ENCODE peak calls at places on chromosomes 13 and 19, in nine cellular contexts. One of them, this sample, is unnamed.

GRCh38 chr19:15563325-15563794 is 51.7 kb upstream of the CYP4F8 start:
- DNase-seq in fibroblast of lung: no peak
- DNase-seq in left ventricle myocardium inferior: peak; percentile 36
- DNase-seq in colonic mucosa: peak; percentile 67
- DNase-seq in testis: peak; percentile 77
- DNase-seq in A549: no peak
- DNase-seq in right lobe of liver: peak; percentile 75
- DNase-seq in MM.1S: no peak
- DNase-seq in CD8-positive, alpha-beta T cell: no peak
- DNase-seq in this sample: no peak

GRCh38 chr13:45775401-45775963 is 73.4 kb downstream of the CBY2 start:
- DNase-seq in left ventricle myocardium inferior: no peak
- DNase-seq in colonic mucosa: no peak
- DNase-seq in testis: no peak
- DNase-seq in MM.1S: no peak
- DNase-seq in right lobe of liver: no peak
- DNase-seq in CD8-positive, alpha-beta T cell: no peak
- DNase-seq in fibroblast of lung: no peak
- DNase-seq in A549: no peak
- DNase-seq in this sample: no peak

GRCh38 chr13:22062478-22063205 is 391.8 kb downstream of the FGF9 start:
- DNase-seq in fibroblast of lung: peak; percentile 3
- DNase-seq in colonic mucosa: no peak
- DNase-seq in right lobe of liver: no peak
- DNase-seq in CD8-positive, alpha-beta T cell: no peak
- DNase-seq in A549: no peak
- DNase-seq in left ventricle myocardium inferior: no peak
- DNase-seq in testis: no peak
- DNase-seq in MM.1S: no peak
- DNase-seq in this sample: no peak

GRCh38 chr19:35911790-35912189 is 3.7 kb upstream of the TYROBP start:
- DNase-seq in fibroblast of lung: no peak
- DNase-seq in colonic mucosa: no peak
- DNase-seq in left ventricle myocardium inferior: no peak
- DNase-seq in CD8-positive, alpha-beta T cell: no peak
- DNase-seq in right lobe of liver: peak; percentile 80
- DNase-seq in MM.1S: no peak
- DNase-seq in testis: no peak
- DNase-seq in A549: no peak
- DNase-seq in this sample: no peak

GRCh38 chr13:39616087-39616694 is 13.2 kb upstream of the LHFPL6 start:
- DNase-seq in right lobe of liver: no peak
- DNase-seq in fibroblast of lung: peak; percentile 79
- DNase-seq in A549: peak; percentile 53
- DNase-seq in left ventricle myocardium inferior: no peak
- DNase-seq in testis: peak; percentile 64
- DNase-seq in CD8-positive, alpha-beta T cell: peak; percentile 13
- DNase-seq in colonic mucosa: peak; percentile 49
- DNase-seq in MM.1S: peak; percentile 51
- DNase-seq in this sample: peak; percentile 58

GRCh38 chr19:15161028-15161984 is 39.5 kb downstream of the NOTCH3 start:
- DNase-seq in testis: peak; percentile 35
- DNase-seq in A549: peak; percentile 55
- DNase-seq in MM.1S: peak; percentile 73
- DNase-seq in colonic mucosa: no peak
- DNase-seq in fibroblast of lung: no peak
- DNase-seq in left ventricle myocardium inferior: no peak
- DNase-seq in CD8-positive, alpha-beta T cell: no peak
- DNase-seq in right lobe of liver: no peak
- DNase-seq in this sample: no peak

GRCh38 chr13:46684287-46685001 is 112.5 kb downstream of the ESD start:
- DNase-seq in MM.1S: no peak
- DNase-seq in testis: no peak
- DNase-seq in left ventricle myocardium inferior: no peak
- DNase-seq in A549: no peak
- DNase-seq in CD8-positive, alpha-beta T cell: no peak
- DNase-seq in colonic mucosa: no peak
- DNase-seq in fibroblast of lung: peak; percentile 20
- DNase-seq in right lobe of liver: no peak
- DNase-seq in this sample: no peak

GRCh38 chr13:62119739-62120700 is 704.4 kb upstream of the PCDH20 start:
- DNase-seq in testis: no peak
- DNase-seq in right lobe of liver: no peak
- DNase-seq in A549: peak; percentile 1
- DNase-seq in MM.1S: peak; percentile 35
- DNase-seq in CD8-positive, alpha-beta T cell: no peak
- DNase-seq in colonic mucosa: no peak
- DNase-seq in fibroblast of lung: peak; percentile 47
- DNase-seq in left ventricle myocardium inferior: no peak
- DNase-seq in this sample: no peak

GRCh38 chr19:16327501-16327900 is 2.9 kb downstream of the KLF2 start:
- DNase-seq in CD8-positive, alpha-beta T cell: no peak
- DNase-seq in colonic mucosa: no peak
- DNase-seq in A549: no peak
- DNase-seq in fibroblast of lung: no peak
- DNase-seq in testis: no peak
- DNase-seq in right lobe of liver: no peak
- DNase-seq in left ventricle myocardium inferior: no peak
- DNase-seq in MM.1S: peak; percentile 76
- DNase-seq in this sample: no peak

GRCh38 chr13:82330499-82330898 is 1551.8 kb downstream of the SLITRK1 start:
- DNase-seq in MM.1S: peak; percentile 38
- DNase-seq in right lobe of liver: no peak
- DNase-seq in testis: peak; percentile 21
- DNase-seq in A549: no peak
- DNase-seq in colonic mucosa: no peak
- DNase-seq in left ventricle myocardium inferior: no peak
- DNase-seq in CD8-positive, alpha-beta T cell: no peak
- DNase-seq in fibroblast of lung: peak; percentile 5
- DNase-seq in this sample: no peak

GRCh38 chr19:28020631-28021315 is 1192.2 kb downstream of the UQCRFS1 start:
- DNase-seq in CD8-positive, alpha-beta T cell: no peak
- DNase-seq in fibroblast of lung: no peak
- DNase-seq in left ventricle myocardium inferior: no peak
- DNase-seq in colonic mucosa: no peak
- DNase-seq in testis: no peak
- DNase-seq in A549: no peak
- DNase-seq in right lobe of liver: no peak
- DNase-seq in MM.1S: no peak
- DNase-seq in this sample: no peak

GRCh38 chr13:102845630-102846260 is at the start of gene ERCC5:
- DNase-seq in colonic mucosa: peak; percentile 94
- DNase-seq in right lobe of liver: peak; percentile 96
- DNase-seq in MM.1S: peak; percentile 97
- DNase-seq in testis: peak; percentile 93
- DNase-seq in A549: peak; percentile 28
- DNase-seq in fibroblast of lung: peak; percentile 96
- DNase-seq in left ventricle myocardium inferior: peak; percentile 92
- DNase-seq in CD8-positive, alpha-beta T cell: peak; percentile 94
- DNase-seq in this sample: peak; percentile 88

GRCh38 chr13:20981370-20982095 is 79.0 kb upstream of the XPO4 start:
- DNase-seq in fibroblast of lung: no peak
- DNase-seq in right lobe of liver: no peak
- DNase-seq in CD8-positive, alpha-beta T cell: no peak
- DNase-seq in A549: no peak
- DNase-seq in testis: no peak
- DNase-seq in colonic mucosa: no peak
- DNase-seq in MM.1S: no peak
- DNase-seq in left ventricle myocardium inferior: no peak
- DNase-seq in this sample: no peak

GRCh38 chr13:20983386-20983785 is 78.0 kb downstream of the LATS2 start:
- DNase-seq in A549: no peak
- DNase-seq in fibroblast of lung: no peak
- DNase-seq in right lobe of liver: no peak
- DNase-seq in testis: no peak
- DNase-seq in CD8-positive, alpha-beta T cell: no peak
- DNase-seq in left ventricle myocardium inferior: no peak
- DNase-seq in colonic mucosa: no peak
- DNase-seq in MM.1S: no peak
- DNase-seq in this sample: no peak

GRCh38 chr13:20977394-20977793 is 74.8 kb upstream of the XPO4 start:
- DNase-seq in testis: no peak
- DNase-seq in A549: no peak
- DNase-seq in colonic mucosa: no peak
- DNase-seq in fibroblast of lung: no peak
- DNase-seq in left ventricle myocardium inferior: no peak
- DNase-seq in right lobe of liver: no peak
- DNase-seq in CD8-positive, alpha-beta T cell: no peak
- DNase-seq in MM.1S: peak; percentile 16
- DNase-seq in this sample: no peak

GRCh38 chr13:20980899-20981298 is 78.4 kb upstream of the XPO4 start:
- DNase-seq in CD8-positive, alpha-beta T cell: no peak
- DNase-seq in A549: no peak
- DNase-seq in right lobe of liver: no peak
- DNase-seq in colonic mucosa: no peak
- DNase-seq in fibroblast of lung: no peak
- DNase-seq in testis: no peak
- DNase-seq in MM.1S: no peak
- DNase-seq in left ventricle myocardium inferior: no peak
- DNase-seq in this sample: no peak

DNA sequence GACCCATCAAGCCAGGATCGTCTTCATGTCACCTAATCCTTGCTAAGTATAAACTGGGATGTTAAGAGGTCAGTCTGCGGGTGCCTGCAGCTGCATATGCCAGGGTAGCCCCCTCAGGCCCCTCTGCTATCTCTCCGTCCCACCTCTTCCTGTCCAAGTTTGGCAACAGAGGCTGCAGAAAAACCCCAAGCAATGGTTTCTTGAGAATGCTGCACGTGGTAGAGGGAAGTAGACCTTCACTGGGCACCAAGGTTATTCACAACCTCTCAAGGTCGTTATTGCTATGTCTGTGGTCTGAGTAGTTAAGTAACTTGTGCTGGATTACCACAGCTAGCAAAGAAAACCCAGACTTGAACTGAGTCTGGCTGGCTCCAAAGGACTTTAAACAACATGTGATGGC is 77.9 kb upstream of the XPO4 start:
- DNase-seq in A549: no peak
- DNase-seq in MM.1S: no peak
- DNase-seq in fibroblast of lung: no peak
- DNase-seq in colonic mucosa: no peak
- DNase-seq in testis: no peak
- DNase-seq in left ventricle myocardium inferior: no peak
- DNase-seq in CD8-positive, alpha-beta T cell: no peak
- DNase-seq in right lobe of liver: no peak
- DNase-seq in this sample: no peak
- H3K27ac ChIP-seq in A549: no peak overlapping the region
- H3K27ac ChIP-seq in MM.1S: no peak overlapping the region
- H3K27ac ChIP-seq in fibroblast of lung: no peak overlapping the region
- H3K27ac ChIP-seq in colonic mucosa: no peak overlapping the region
- H3K27ac ChIP-seq in testis: no peak overlapping the region
- H3K27ac ChIP-seq in left ventricle myocardium inferior: no peak overlapping the region
- H3K27ac ChIP-seq in CD8-positive, alpha-beta T cell: no peak overlapping the region
- H3K27ac ChIP-seq in right lobe of liver: no peak overlapping the region
- H3K27ac ChIP-seq in this sample: no peak overlapping the region

GRCh38 chr19:33676999-33677665 is 55.4 kb downstream of the CHST8 start:
- DNase-seq in right lobe of liver: no peak
- DNase-seq in fibroblast of lung: no peak
- DNase-seq in MM.1S: no peak
- DNase-seq in testis: no peak
- DNase-seq in CD8-positive, alpha-beta T cell: no peak
- DNase-seq in A549: no peak
- DNase-seq in colonic mucosa: no peak
- DNase-seq in left ventricle myocardium inferior: no peak
- DNase-seq in this sample: peak; percentile 18

GRCh38 chr19:33677745-33678426 is 56.1 kb downstream of the CHST8 start:
- DNase-seq in MM.1S: no peak
- DNase-seq in fibroblast of lung: no peak
- DNase-seq in CD8-positive, alpha-beta T cell: no peak
- DNase-seq in right lobe of liver: peak; percentile 12
- DNase-seq in left ventricle myocardium inferior: no peak
- DNase-seq in colonic mucosa: no peak
- DNase-seq in testis: no peak
- DNase-seq in A549: no peak
- DNase-seq in this sample: peak; percentile 6

GRCh38 chr19:33681081-33681680 is 59.4 kb downstream of the CHST8 start:
- DNase-seq in A549: no peak
- DNase-seq in CD8-positive, alpha-beta T cell: no peak
- DNase-seq in MM.1S: no peak
- DNase-seq in testis: no peak
- DNase-seq in right lobe of liver: peak; percentile 42
- DNase-seq in left ventricle myocardium inferior: no peak
- DNase-seq in colonic mucosa: no peak
- DNase-seq in fibroblast of lung: no peak
- DNase-seq in this sample: no peak

GRCh38 chr19:33679696-33680095 is 57.9 kb downstream of the CHST8 start:
- DNase-seq in left ventricle myocardium inferior: no peak
- DNase-seq in CD8-positive, alpha-beta T cell: no peak
- DNase-seq in fibroblast of lung: no peak
- DNase-seq in testis: no peak
- DNase-seq in A549: no peak
- DNase-seq in colonic mucosa: no peak
- DNase-seq in MM.1S: no peak
- DNase-seq in right lobe of liver: peak; percentile 16
- DNase-seq in this sample: peak; percentile 25

GRCh38 chr19:33678796-33679195 is 57.0 kb downstream of the CHST8 start:
- DNase-seq in right lobe of liver: peak; percentile 27
- DNase-seq in A549: no peak
- DNase-seq in left ventricle myocardium inferior: no peak
- DNase-seq in testis: peak; percentile 34
- DNase-seq in fibroblast of lung: no peak
- DNase-seq in colonic mucosa: no peak
- DNase-seq in CD8-positive, alpha-beta T cell: no peak
- DNase-seq in MM.1S: no peak
- DNase-seq in this sample: peak; percentile 51
- TF ChIP-seq CTCF in right lobe of liver: no peak
- TF ChIP-seq CTCF in A549: no peak
- TF ChIP-seq CTCF in left ventricle myocardium inferior: no peak
- TF ChIP-seq CTCF in testis: no peak
- TF ChIP-seq CTCF in fibroblast of lung: no peak
- TF ChIP-seq CTCF in colonic mucosa: no peak
- TF ChIP-seq CTCF in CD8-positive, alpha-beta T cell: no peak
- TF ChIP-seq CTCF in MM.1S: no peak
- TF ChIP-seq CTCF in this sample: no peak

DNA sequence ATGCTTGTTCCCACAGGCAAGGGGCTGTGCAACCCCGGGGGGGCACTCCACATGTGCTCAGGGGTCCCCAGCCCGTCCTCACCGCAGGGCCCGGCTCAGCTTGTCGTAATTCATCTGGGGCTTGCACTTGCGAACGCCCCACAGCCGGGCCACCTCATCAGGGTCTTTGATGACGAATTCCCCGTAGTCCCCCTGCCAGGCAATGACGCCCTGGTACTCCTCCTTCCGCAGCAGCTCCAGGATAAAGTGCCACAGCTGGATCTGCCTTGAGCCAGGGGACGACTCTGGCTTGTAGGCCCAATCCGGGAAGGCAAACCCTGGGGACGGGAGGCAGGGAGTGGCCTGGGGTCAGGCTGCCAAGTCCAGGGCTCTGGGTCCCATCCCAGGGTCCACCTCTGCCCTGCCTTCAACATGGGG is 4.7 kb downstream of the ERF start:
- DNase-seq in fibroblast of lung: no peak
- DNase-seq in left ventricle myocardium inferior: no peak
- DNase-seq in MM.1S: no peak
- DNase-seq in testis: no peak
- DNase-seq in CD8-positive, alpha-beta T cell: no peak
- DNase-seq in right lobe of liver: no peak
- DNase-seq in colonic mucosa: no peak
- DNase-seq in A549: no peak
- DNase-seq in this sample: no peak
- H3K27ac ChIP-seq in fibroblast of lung: peak overlapping the region; percentile 82
- H3K27ac ChIP-seq in left ventricle myocardium inferior: peak overlapping the region; percentile 99
- H3K27ac ChIP-seq in MM.1S: no peak overlapping the region
- H3K27ac ChIP-seq in testis: peak overlapping the region; percentile 98
- H3K27ac ChIP-seq in CD8-positive, alpha-beta T cell: no peak overlapping the region
- H3K27ac ChIP-seq in right lobe of liver: no peak overlapping the region
- H3K27ac ChIP-seq in colonic mucosa: no peak overlapping the region
- H3K27ac ChIP-seq in A549: peak overlapping the region; percentile 96
- H3K27ac ChIP-seq in this sample: peak overlapping the region; percentile 99

GRCh38 chr19:49664171-49665070 is 1.2 kb downstream of the IRF3 start:
- DNase-seq in left ventricle myocardium inferior: peak; percentile 89
- DNase-seq in fibroblast of lung: peak; percentile 69
- DNase-seq in testis: peak; percentile 93
- DNase-seq in colonic mucosa: peak; percentile 97
- DNase-seq in MM.1S: peak; percentile 81
- DNase-seq in A549: peak; percentile 96
- DNase-seq in right lobe of liver: peak; percentile 94
- DNase-seq in CD8-positive, alpha-beta T cell: peak; percentile 89
- DNase-seq in this sample: peak; percentile 94
- TF ChIP-seq CTCF in left ventricle myocardium inferior: peak; percentile 51
- TF ChIP-seq CTCF in fibroblast of lung: no peak
- TF ChIP-seq CTCF in testis: peak; percentile 18
- TF ChIP-seq CTCF in colonic mucosa: no peak
- TF ChIP-seq CTCF in MM.1S: peak; percentile 13
- TF ChIP-seq CTCF in A549: no peak
- TF ChIP-seq CTCF in right lobe of liver: no peak
- TF ChIP-seq CTCF in CD8-positive, alpha-beta T cell: peak; percentile 23
- TF ChIP-seq CTCF in this sample: no peak